ENCODE peak calls at places on chromosomes 1 and 21, in five cellular contexts. One of them, this sample, is unnamed.

GRCh38 chr1:21292991-21293536 is 2.8 kb upstream of the ECE1 start:
- DNase-seq in skeletal muscle cell: no peak
- DNase-seq in heart left ventricle: no peak
- DNase-seq in mesendoderm: no peak
- DNase-seq in right lobe of liver: no peak
- DNase-seq in this sample: no peak

GRCh38 chr1:186391841-186392240 is 16.2 kb downstream of the ODR4 start:
- DNase-seq in skeletal muscle cell: no peak
- DNase-seq in heart left ventricle: no peak
- DNase-seq in mesendoderm: no peak
- DNase-seq in right lobe of liver: no peak
- DNase-seq in this sample: no peak

GRCh38 chr21:33325222-33326067 is 675 bp downstream of the IFNAR1 start:
- DNase-seq in skeletal muscle cell: no peak
- DNase-seq in heart left ventricle: peak
- DNase-seq in mesendoderm: peak
- DNase-seq in right lobe of liver: peak
- DNase-seq in this sample: no peak

GRCh38 chr1:154445040-154445472 is 39.9 kb downstream of the IL6R start:
- DNase-seq in skeletal muscle cell: no peak
- DNase-seq in heart left ventricle: no peak
- DNase-seq in mesendoderm: peak
- DNase-seq in right lobe of liver: no peak
- DNase-seq in this sample: no peak

GRCh38 chr21:38911523-38912354 is 106.0 kb downstream of the ETS2 start:
- DNase-seq in skeletal muscle cell: no peak
- DNase-seq in heart left ventricle: no peak
- DNase-seq in mesendoderm: no peak
- DNase-seq in right lobe of liver: no peak
- DNase-seq in this sample: no peak

GRCh38 chr1:57406428-57406827 is 17.4 kb downstream of the DAB1 start:
- DNase-seq in skeletal muscle cell: no peak
- DNase-seq in heart left ventricle: no peak
- DNase-seq in mesendoderm: no peak
- DNase-seq in right lobe of liver: no peak
- DNase-seq in this sample: no peak

GRCh38 chr1:10900691-10901090 is 104.2 kb upstream of the CASZ1 start:
- DNase-seq in skeletal muscle cell: no peak
- DNase-seq in heart left ventricle: peak
- DNase-seq in mesendoderm: peak
- DNase-seq in right lobe of liver: no peak
- DNase-seq in this sample: no peak

GRCh38 chr1:220813013-220813412 is 26.3 kb downstream of the MTARC1 start:
- DNase-seq in skeletal muscle cell: no peak
- DNase-seq in heart left ventricle: no peak
- DNase-seq in mesendoderm: peak
- DNase-seq in right lobe of liver: no peak
- DNase-seq in this sample: no peak

GRCh38 chr21:26836546-26836945 is 8.7 kb downstream of the ADAMTS1 start:
- DNase-seq in skeletal muscle cell: no peak
- DNase-seq in heart left ventricle: no peak
- DNase-seq in mesendoderm: no peak
- DNase-seq in right lobe of liver: no peak
- DNase-seq in this sample: no peak

GRCh38 chr1:113242481-113242880 is 147.8 kb upstream of the MAGI3 start:
- DNase-seq in skeletal muscle cell: no peak
- DNase-seq in heart left ventricle: no peak
- DNase-seq in mesendoderm: no peak
- DNase-seq in right lobe of liver: no peak
- DNase-seq in this sample: no peak

GRCh38 chr1:182598296-182598695 is 5.9 kb downstream of the RGS16 start:
- DNase-seq in skeletal muscle cell: no peak
- DNase-seq in heart left ventricle: no peak
- DNase-seq in mesendoderm: no peak
- DNase-seq in right lobe of liver: no peak
- DNase-seq in this sample: no peak

DNA sequence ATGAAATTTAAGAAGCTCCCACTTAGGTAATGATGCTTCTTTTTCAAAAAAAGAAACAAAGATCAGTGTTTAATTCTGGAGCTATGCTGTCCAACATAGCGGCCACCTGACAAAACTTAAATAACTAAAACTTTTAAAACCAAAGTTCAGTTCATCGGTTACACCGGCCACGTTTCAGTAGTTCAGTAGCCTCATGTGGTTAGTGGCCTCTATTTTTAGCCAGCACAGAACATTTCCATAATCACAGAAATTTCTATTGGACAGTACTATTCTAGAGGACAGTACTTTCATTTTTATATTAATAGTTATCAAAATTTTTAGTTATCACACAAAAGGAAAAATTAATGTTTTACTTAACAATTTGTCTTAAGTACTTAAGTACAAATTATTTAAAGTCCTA is 141.0 kb downstream of the USP25 start:
- DNase-seq in skeletal muscle cell: no peak
- DNase-seq in heart left ventricle: no peak
- DNase-seq in mesendoderm: no peak
- DNase-seq in right lobe of liver: no peak
- DNase-seq in this sample: no peak
- H3K4me3 ChIP-seq in skeletal muscle cell: no peak
- H3K4me3 ChIP-seq in heart left ventricle: no peak
- H3K4me3 ChIP-seq in mesendoderm: no peak
- H3K4me3 ChIP-seq in right lobe of liver: no peak
- H3K4me3 ChIP-seq in this sample: no peak

GRCh38 chr1:6578624-6579373 is 995 bp upstream of the ZBTB48 start:
- DNase-seq in skeletal muscle cell: no peak
- DNase-seq in heart left ventricle: no peak
- DNase-seq in mesendoderm: no peak
- DNase-seq in right lobe of liver: no peak
- DNase-seq in this sample: no peak
- H3K4me3 ChIP-seq in skeletal muscle cell: no peak
- H3K4me3 ChIP-seq in heart left ventricle: no peak
- H3K4me3 ChIP-seq in mesendoderm: no peak
- H3K4me3 ChIP-seq in right lobe of liver: peak
- H3K4me3 ChIP-seq in this sample: no peak

GRCh38 chr1:26162220-26162703 is 3.4 kb downstream of the FAM110D start:
- DNase-seq in skeletal muscle cell: no peak
- DNase-seq in heart left ventricle: no peak
- DNase-seq in mesendoderm: no peak
- DNase-seq in right lobe of liver: no peak
- DNase-seq in this sample: no peak

GRCh38 chr1:26164036-26164927 is 4.5 kb downstream of the C1orf232 start:
- DNase-seq in skeletal muscle cell: no peak
- DNase-seq in heart left ventricle: peak
- DNase-seq in mesendoderm: peak
- DNase-seq in right lobe of liver: peak
- DNase-seq in this sample: no peak

GRCh38 chr1:26163684-26164035 is 4.8 kb downstream of the FAM110D start:
- DNase-seq in skeletal muscle cell: no peak
- DNase-seq in heart left ventricle: no peak
- DNase-seq in mesendoderm: no peak
- DNase-seq in right lobe of liver: no peak
- DNase-seq in this sample: no peak

GRCh38 chr1:26166719-26167281 is 2.0 kb downstream of the C1orf232 start:
- DNase-seq in skeletal muscle cell: no peak
- DNase-seq in heart left ventricle: no peak
- DNase-seq in mesendoderm: no peak
- DNase-seq in right lobe of liver: no peak
- DNase-seq in this sample: no peak

GRCh38 chr1:26165126-26165892 is 3.5 kb downstream of the C1orf232 start:
- DNase-seq in skeletal muscle cell: no peak
- DNase-seq in heart left ventricle: no peak
- DNase-seq in mesendoderm: peak
- DNase-seq in right lobe of liver: no peak
- DNase-seq in this sample: no peak
- H3K4me3 ChIP-seq in skeletal muscle cell: no peak
- H3K4me3 ChIP-seq in heart left ventricle: no peak
- H3K4me3 ChIP-seq in mesendoderm: no peak
- H3K4me3 ChIP-seq in right lobe of liver: no peak
- H3K4me3 ChIP-seq in this sample: no peak

DNA sequence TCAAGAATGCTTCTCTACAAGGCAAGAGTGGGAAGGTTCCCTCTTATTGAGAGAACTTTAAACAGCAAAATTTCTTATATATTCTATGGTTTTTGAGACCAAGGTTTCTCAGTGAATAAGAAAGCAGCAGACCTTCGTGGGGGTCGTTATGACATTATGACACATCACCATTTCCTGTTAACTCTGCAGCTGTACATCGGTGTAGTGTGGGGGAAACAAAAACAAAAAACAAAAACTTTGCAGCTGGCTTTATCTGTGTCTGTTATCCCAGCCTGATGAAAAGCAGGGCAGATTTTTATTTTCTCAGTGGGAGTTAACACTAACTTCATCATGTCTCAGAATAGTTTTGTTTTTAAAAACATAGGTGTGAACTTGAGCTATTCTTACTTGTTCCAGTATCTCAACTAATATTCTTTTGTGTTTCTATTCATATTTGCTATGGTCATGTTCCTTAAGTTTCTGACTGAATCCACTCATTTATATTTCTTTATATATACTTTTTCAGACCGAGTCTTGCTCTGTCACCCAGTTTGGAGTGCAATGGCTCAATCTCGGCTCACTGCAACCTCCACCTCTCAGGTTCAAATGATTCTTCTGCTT is 2.1 kb downstream of the SDE2 start:
- DNase-seq in skeletal muscle cell: no peak
- DNase-seq in heart left ventricle: no peak
- DNase-seq in mesendoderm: no peak
- DNase-seq in right lobe of liver: no peak
- DNase-seq in this sample: no peak
- H3K4me3 ChIP-seq in skeletal muscle cell: no peak
- H3K4me3 ChIP-seq in heart left ventricle: no peak
- H3K4me3 ChIP-seq in mesendoderm: no peak
- H3K4me3 ChIP-seq in right lobe of liver: no peak
- H3K4me3 ChIP-seq in this sample: no peak

This sample was measured in astrocyte of the cerebellum.